ENCODE peak calls at places on chromosome 6, in seven cellular contexts. W is neuronal stem cell, G is mammary epithelial cell, F is fibroblast of lung, I is testis, D is GM23248, M is brain microvascular endothelial cell. N is an unnamed sample.

GRCh38 chr6:19558934-19559333 is 278.2 kb upstream of the ID4 start:
- DNase-seq in W (no peak), G (no peak), F (no peak), I (no peak), D (no peak), M (no peak), N (no peak)

GRCh38 chr6:148565931-148566663 is 180.7 kb upstream of the UST start:
- DNase-seq in W (no peak), G (peak; percentile 94), F (peak; percentile 85), I (no peak), D (peak; percentile 97), M (peak; percentile 95), N (peak; percentile 88)

GRCh38 chr6:118719351-118720124 is 68.1 kb upstream of the CEP85L start:
- DNase-seq in W (no peak), G (no peak), F (no peak), I (no peak), D (no peak), M (no peak), N (no peak)

GRCh38 chr6:100617633-100618348 is 153.1 kb upstream of the SIM1 start:
- DNase-seq in W (no peak), G (peak; percentile 79), F (no peak), I (no peak), D (peak; percentile 41), M (no peak), N (no peak)

GRCh38 chr6:34189806-34190503 is 44.1 kb upstream of the GRM4 start:
- DNase-seq in W (no peak), G (no peak), F (no peak), I (no peak), D (no peak), M (no peak), N (no peak)

GRCh38 chr6:84758486-84758885 is 5.9 kb downstream of the TBX18 start:
- DNase-seq in W (no peak), G (no peak), F (no peak), I (no peak), D (no peak), M (no peak), N (no peak)

GRCh38 chr6:96613291-96613999 is 50.5 kb downstream of the FHL5 start:
- DNase-seq in W (no peak), G (no peak), F (no peak), I (no peak), D (no peak), M (no peak), N (no peak)

GRCh38 chr6:36627801-36628246 is 33.7 kb downstream of the SRSF3 start:
- DNase-seq in W (no peak), G (peak; percentile 74), F (peak; percentile 97), I (peak; percentile 61), D (peak; percentile 51), M (no peak), N (peak; percentile 82)

GRCh38 chr6:80338201-80338836 is 231.8 kb downstream of the BCKDHB start:
- DNase-seq in W (peak; percentile 77), G (peak; percentile 29), F (peak; percentile 79), I (peak; percentile 83), D (no peak), M (peak; percentile 31), N (peak; percentile 34)

GRCh38 chr6:144007779-144008500 is at the start of gene PLAGL1:
- DNase-seq in W (peak; percentile 12), G (peak; percentile 57), F (peak; percentile 61), I (peak; percentile 76), D (peak; percentile 82), M (peak; percentile 31), N (peak; percentile 71)

GRCh38 chr6:89388846-89389245 is 23.2 kb downstream of the RRAGD start:
- DNase-seq in W (no peak), G (no peak), F (no peak), I (no peak), D (no peak), M (no peak), N (no peak)

GRCh38 chr6:102670756-102671155 is 1277.2 kb downstream of the GRIK2 start:
- DNase-seq in W (no peak), G (no peak), F (no peak), I (no peak), D (no peak), M (no peak), N (no peak)

GRCh38 chr6:131982740-131983259 is 31.6 kb upstream of the CCN2 start:
- DNase-seq in W (no peak), G (peak; percentile 48), F (peak; percentile 93), I (no peak), D (peak; percentile 86), M (peak; percentile 84), N (peak; percentile 71)

GRCh38 chr6:55694148-55694547 is 115.2 kb upstream of the HMGCLL1 start:
- DNase-seq in W (peak; percentile 63), G (peak; percentile 56), F (peak; percentile 76), I (no peak), D (peak; percentile 39), M (peak; percentile 76), N (peak; percentile 62)

GRCh38 chr6:7883381-7883780 is 27.2 kb downstream of the TXNDC5 start:
- DNase-seq in W (no peak), G (no peak), F (no peak), I (no peak), D (no peak), M (no peak), N (no peak)
- H3K36me3 ChIP-seq in W (peaks cover 51% of the 10 kb centered on the region), G (peaks cover 28% of the 10 kb centered on the region), F (peaks cover 30% of the 10 kb centered on the region), I (no peaks in the 10 kb centered on the region), D (peaks cover 67% of the 10 kb centered on the region), M (peaks cover 67% of the 10 kb centered on the region), N (peaks cover 75% of the 10 kb centered on the region)

GRCh38 chr6:127811939-127812338 is 88.9 kb downstream of the THEMIS start:
- DNase-seq in W (no peak), G (no peak), F (no peak), I (no peak), D (no peak), M (no peak), N (no peak)

GRCh38 chr6:127812985-127813681 is 87.7 kb downstream of the THEMIS start:
- DNase-seq in W (no peak), G (no peak), F (no peak), I (no peak), D (peak; percentile 5), M (no peak), N (no peak)

GRCh38 chr6:127816643-127817042 is 84.2 kb downstream of the THEMIS start:
- DNase-seq in W (no peak), G (no peak), F (no peak), I (no peak), D (no peak), M (no peak), N (no peak)

GRCh38 chr6:127818149-127818548 is 82.7 kb downstream of the THEMIS start:
- DNase-seq in W (no peak), G (no peak), F (no peak), I (no peak), D (no peak), M (no peak), N (no peak)

GRCh38 chr6:127813682-127814027 is 87.2 kb downstream of the THEMIS start:
- DNase-seq in W (no peak), G (no peak), F (no peak), I (no peak), D (no peak), M (no peak), N (no peak)
- H3K36me3 ChIP-seq in W (no peaks in the 10 kb centered on the region), G (no peaks in the 10 kb centered on the region), F (no peaks in the 10 kb centered on the region), I (no peaks in the 10 kb centered on the region), D (no peaks in the 10 kb centered on the region), M (no peaks in the 10 kb centered on the region), N (no peaks in the 10 kb centered on the region)

GRCh38 chr6:7243188-7243942 is 69.6 kb downstream of the SSR1 start:
- DNase-seq in W (peak; percentile 74), G (peak; percentile 44), F (peak; percentile 71), I (peak; percentile 65), D (peak; percentile 72), M (peak; percentile 59), N (no peak)

GRCh38 chr6:7247828-7248227 is 65.2 kb downstream of the SSR1 start:
- DNase-seq in W (no peak), G (no peak), F (no peak), I (no peak), D (no peak), M (no peak), N (no peak)

GRCh38 chr6:7246401-7247178 is 66.4 kb downstream of the SSR1 start:
- DNase-seq in W (no peak), G (no peak), F (no peak), I (peak; percentile 52), D (no peak), M (no peak), N (no peak)

GRCh38 chr6:7247179-7247456 is 65.9 kb downstream of the SSR1 start:
- DNase-seq in W (no peak), G (no peak), F (no peak), I (no peak), D (no peak), M (no peak), N (no peak)

GRCh38 chr6:7245668-7246393 is 67.2 kb downstream of the SSR1 start:
- DNase-seq in W (no peak), G (no peak), F (no peak), I (no peak), D (no peak), M (no peak), N (no peak)
- H3K36me3 ChIP-seq in W (peaks cover 7% of the 10 kb centered on the region), G (peaks cover 25% of the 10 kb centered on the region), F (peaks cover 29% of the 10 kb centered on the region), I (no peaks in the 10 kb centered on the region), D (peaks cover 5% of the 10 kb centered on the region), M (peaks cover 30% of the 10 kb centered on the region), N (peaks cover 7% of the 10 kb centered on the region)

GRCh38 chr6:42637681-42638080 is 73.9 kb downstream of the UBR2 start:
- DNase-seq in W (no peak), G (no peak), F (no peak), I (no peak), D (no peak), M (no peak), N (no peak)
- H3K36me3 ChIP-seq in W (peaks cover 10% of the 10 kb centered on the region), G (peaks cover 11% of the 10 kb centered on the region), F (peaks cover 4% of the 10 kb centered on the region), I (no peaks in the 10 kb centered on the region), D (peaks cover 58% of the 10 kb centered on the region), M (peaks cover 21% of the 10 kb centered on the region), N (peaks cover 11% of the 10 kb centered on the region)

GRCh38 chr6:63706630-63707029 is 71.0 kb downstream of the PHF3 start:
- DNase-seq in W (no peak), G (no peak), F (no peak), I (no peak), D (no peak), M (no peak), N (no peak)
- H3K36me3 ChIP-seq in W (peaks cover 13% of the 10 kb centered on the region), G (peaks cover 22% of the 10 kb centered on the region), F (peaks cover 5% of the 10 kb centered on the region), I (no peaks in the 10 kb centered on the region), D (peaks cover 74% of the 10 kb centered on the region), M (peaks cover 17% of the 10 kb centered on the region), N (peaks cover 14% of the 10 kb centered on the region)

GRCh38 chr6:24708612-24709011 is 10.3 kb downstream of the C6orf62 start:
- DNase-seq in W (no peak), G (no peak), F (no peak), I (no peak), D (no peak), M (no peak), N (no peak)
- H3K36me3 ChIP-seq in W (peaks cover 28% of the 10 kb centered on the region), G (peaks cover 73% of the 10 kb centered on the region), F (peaks cover 7% of the 10 kb centered on the region), I (no peaks in the 10 kb centered on the region), D (peaks cover 96% of the 10 kb centered on the region), M (peaks cover 92% of the 10 kb centered on the region), N (peaks cover 71% of the 10 kb centered on the region)

GRCh38 chr6:31038559-31038958 is 28.3 kb downstream of the MUC22 start:
- DNase-seq in W (no peak), G (no peak), F (no peak), I (no peak), D (no peak), M (no peak), N (no peak)
- H3K36me3 ChIP-seq in W (no peaks in the 10 kb centered on the region), G (no peaks in the 10 kb centered on the region), F (no peaks in the 10 kb centered on the region), I (no peaks in the 10 kb centered on the region), D (no peaks in the 10 kb centered on the region), M (no peaks in the 10 kb centered on the region), N (no peaks in the 10 kb centered on the region)

N was measured in MG63.